ENCODE peak calls at places on chromosomes 2 and 18, in nine cellular contexts. N is upper lobe of right lung; U is spleen; X is CD8-positive, alpha-beta memory T cell; K is left ventricle myocardium inferior; F is MM.1S; T is sigmoid colon; V is Karpas-422; Z is neural progenitor cell. D is an unnamed sample.

GRCh38 chr2:37148325-37148724 is 8.5 kb downstream of the EIF2AK2 start:
- DNase-seq in N (no peak), U (no peak), X (no peak), K (no peak), F (no peak), T (no peak), V (no peak), Z (no peak), D (no peak)

GRCh38 chr18:59308201-59309014 is 10.0 kb downstream of the CPLX4 start:
- DNase-seq in N (peak), U (peak), X (peak), K (peak), F (peak), T (peak), V (peak), Z (peak), D (no peak)

GRCh38 chr2:200614249-200614648 is 28.4 kb downstream of the AOX1 start:
- DNase-seq in N (no peak), U (no peak), X (no peak), K (no peak), F (no peak), T (no peak), V (no peak), Z (no peak), D (no peak)

GRCh38 chr2:109217362-109218086 is 88.5 kb downstream of the SH3RF3 start:
- DNase-seq in N (peak), U (no peak), X (no peak), K (no peak), F (peak), T (no peak), V (no peak), Z (no peak), D (no peak)

GRCh38 chr2:128473175-128474013 is 154.7 kb upstream of the HS6ST1 start:
- DNase-seq in N (peak), U (no peak), X (no peak), K (no peak), F (no peak), T (peak), V (no peak), Z (peak), D (peak)

GRCh38 chr2:180761224-180761623 is 219.2 kb upstream of the UBE2E3 start:
- DNase-seq in N (no peak), U (no peak), X (no peak), K (no peak), F (no peak), T (no peak), V (no peak), Z (no peak), D (no peak)

GRCh38 chr18:50970006-50970405 is 2.2 kb downstream of the ELAC1 start:
- DNase-seq in N (peak), U (no peak), X (no peak), K (peak), F (no peak), T (no peak), V (no peak), Z (no peak), D (no peak)

GRCh38 chr2:159939946-159940345 is 122.5 kb downstream of the PLA2R1 start:
- DNase-seq in N (no peak), U (no peak), X (no peak), K (no peak), F (peak), T (no peak), V (peak), Z (no peak), D (no peak)

GRCh38 chr18:76822510-76823165 is at the start of gene ZNF236:
- DNase-seq in N (peak), U (peak), X (peak), K (peak), F (peak), T (peak), V (peak), Z (peak), D (no peak)

GRCh38 chr2:86610871-86611270 is 12.8 kb downstream of the RNF103 start:
- DNase-seq in N (no peak), U (no peak), X (no peak), K (no peak), F (no peak), T (no peak), V (no peak), Z (no peak), D (no peak)

GRCh38 chr18:78769502-78770113 is 210.0 kb upstream of the SALL3 start:
- DNase-seq in N (no peak), U (no peak), X (no peak), K (no peak), F (no peak), T (peak), V (no peak), Z (no peak), D (no peak)

GRCh38 chr2:45127891-45128290 is 118.6 kb upstream of the SIX2 start:
- DNase-seq in N (no peak), U (no peak), X (no peak), K (no peak), F (no peak), T (no peak), V (no peak), Z (no peak), D (no peak)

GRCh38 chr2:45131587-45131986 is 122.3 kb upstream of the SIX2 start:
- DNase-seq in N (no peak), U (no peak), X (no peak), K (no peak), F (no peak), T (no peak), V (no peak), Z (no peak), D (no peak)

GRCh38 chr2:45130758-45131157 is 121.5 kb upstream of the SIX2 start:
- DNase-seq in N (no peak), U (no peak), X (no peak), K (no peak), F (no peak), T (no peak), V (peak), Z (no peak), D (no peak)

GRCh38 chr2:45127321-45127720 is 118.1 kb upstream of the SIX2 start:
- DNase-seq in N (no peak), U (no peak), X (no peak), K (no peak), F (no peak), T (no peak), V (no peak), Z (no peak), D (no peak)

DNA sequence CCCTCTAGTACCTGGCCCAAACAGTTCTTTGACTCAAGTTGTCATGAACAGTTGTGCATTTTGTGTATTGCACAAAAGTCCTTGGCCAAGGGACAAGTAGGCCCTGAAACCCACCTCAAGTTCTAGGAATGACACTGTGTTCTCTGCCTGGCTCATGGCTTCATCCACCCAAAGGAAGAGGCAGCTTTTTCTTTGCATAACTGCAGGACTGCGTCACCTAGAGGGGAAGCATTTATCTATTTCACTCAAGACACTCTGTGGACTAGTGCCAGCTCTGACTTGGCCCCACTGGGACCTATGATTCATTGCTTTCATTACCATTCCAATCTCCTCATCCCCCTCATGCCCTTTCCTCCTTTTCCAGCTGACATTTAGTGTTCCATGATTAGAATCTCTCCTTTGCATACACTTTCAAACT is 119.3 kb upstream of the SIX2 start:
- DNase-seq in N (no peak), U (no peak), X (no peak), K (peak), F (no peak), T (no peak), V (peak), Z (no peak), D (no peak)
- H3K4me3 ChIP-seq in N (no peak), U (no peak), X (no peak), K (no peak), F (no peak), T (no peak), V (no peak), Z (no peak), D (no peak)

DNA sequence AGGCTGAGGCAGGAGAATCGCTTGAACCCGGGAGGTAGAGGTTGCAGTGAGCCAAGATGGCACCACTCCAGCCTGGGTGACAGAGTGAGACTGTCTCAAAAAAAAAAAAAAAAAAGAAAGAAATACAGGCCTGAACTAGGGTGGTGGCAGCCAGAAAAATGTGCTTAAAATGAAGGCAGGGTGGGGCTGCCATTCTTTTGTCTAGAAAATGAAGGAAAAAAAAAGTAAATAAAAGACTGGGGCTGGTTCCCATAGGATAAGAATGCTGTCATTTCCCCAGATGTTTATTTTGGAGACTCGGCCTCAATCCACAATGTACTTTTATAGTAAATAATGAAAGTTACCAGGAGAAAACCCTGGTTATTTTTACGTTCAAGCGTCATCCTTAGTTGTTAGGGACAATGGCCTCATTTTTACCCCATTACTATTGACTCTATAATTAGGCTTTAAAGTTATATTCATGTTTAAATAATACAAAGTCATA is 58.9 kb downstream of the ATP8B1 start:
- DNase-seq in N (no peak), U (no peak), X (no peak), K (no peak), F (no peak), T (no peak), V (no peak), Z (no peak), D (no peak)
- H3K27ac ChIP-seq in N (no peak), U (no peak), X (no peak), K (peak), F (no peak), T (peak), V (no peak), Z (no peak), D (no peak)

DNA sequence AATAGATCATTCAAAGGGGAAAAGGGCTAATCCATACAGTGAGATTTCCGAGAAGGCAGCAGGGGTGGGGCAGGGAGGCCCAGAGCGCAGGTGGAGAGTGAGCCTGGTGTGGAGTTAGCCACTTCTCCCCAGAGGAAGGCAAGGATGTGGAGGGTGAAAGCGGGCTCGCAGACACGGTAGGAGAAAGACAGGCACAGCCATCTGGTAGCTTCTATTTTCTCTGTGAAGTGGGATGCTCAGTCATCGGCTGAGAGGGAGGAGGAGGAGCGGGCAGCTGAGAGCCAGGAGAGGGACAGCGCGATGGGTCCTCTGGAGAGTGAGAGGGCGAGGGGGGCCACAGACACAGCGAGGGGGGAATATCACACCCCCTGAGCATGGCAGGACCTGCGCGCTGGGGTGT is 153.3 kb upstream of the NDUFV2 start:
- DNase-seq in N (no peak), U (no peak), X (no peak), K (no peak), F (no peak), T (peak), V (no peak), Z (no peak), D (no peak)
- H3K4me3 ChIP-seq in N (no peak), U (no peak), X (no peak), K (no peak), F (no peak), T (no peak), V (no peak), Z (no peak), D (no peak)

GRCh38 chr2:16302969-16303592 is 362.6 kb downstream of the CYRIA start:
- DNase-seq in N (no peak), U (no peak), X (no peak), K (no peak), F (peak), T (no peak), V (no peak), Z (no peak), D (no peak)
- H3K27ac ChIP-seq in N (no peak), U (no peak), X (no peak), K (no peak), F (no peak), T (no peak), V (no peak), Z (peak), D (no peak)

D was measured in SK-N-MC.